ENCODE peak calls at places on chromosomes 12 and 14, in ten cellular contexts. One of them, this sample, is unnamed.

GRCh38 chr14:50013198-50013918 is 103.0 kb downstream of the VCPKMT start:
- DNase-seq in activated T-cell treated with anti-CD3 and anti-CD28 coated beads, Interleukin-2, amount 50 U/mL, for 4 hours: no peak
- DNase-seq in activated CD8-positive, alpha-beta T cell treated with anti-CD3 and anti-CD28 coated beads, Interleukin-2, amount 10 ng/mL, durations not matched to agents 7 days and 5 days: no peak
- DNase-seq in hypothalamus: no peak
- DNase-seq in COR-L47: no peak
- DNase-seq in endothelial cell: no peak
- DNase-seq in AG04450: no peak
- DNase-seq in activated naive CD4-positive, alpha-beta T cell treated with anti-CD3 and anti-CD28 coated beads for 36 hours: peak; percentile 25
- DNase-seq in central memory CD8-positive, alpha-beta T cell: no peak
- DNase-seq in OCI-LY7: peak; percentile 16
- DNase-seq in this sample: no peak

GRCh38 chr12:116887244-116887643 is 6.0 kb upstream of the HRK start:
- DNase-seq in central memory CD8-positive, alpha-beta T cell: no peak
- DNase-seq in OCI-LY7: no peak
- DNase-seq in AG04450: no peak
- DNase-seq in COR-L47: no peak
- DNase-seq in hypothalamus: no peak
- DNase-seq in activated T-cell treated with anti-CD3 and anti-CD28 coated beads, Interleukin-2, amount 50 U/mL, for 4 hours: no peak
- DNase-seq in endothelial cell: no peak
- DNase-seq in activated CD8-positive, alpha-beta T cell treated with anti-CD3 and anti-CD28 coated beads, Interleukin-2, amount 10 ng/mL, durations not matched to agents 7 days and 5 days: no peak
- DNase-seq in activated naive CD4-positive, alpha-beta T cell treated with anti-CD3 and anti-CD28 coated beads for 36 hours: no peak
- DNase-seq in this sample: no peak

GRCh38 chr14:52031781-52032180 is 37.1 kb downstream of the NID2 start:
- DNase-seq in activated naive CD4-positive, alpha-beta T cell treated with anti-CD3 and anti-CD28 coated beads for 36 hours: no peak
- DNase-seq in hypothalamus: no peak
- DNase-seq in activated CD8-positive, alpha-beta T cell treated with anti-CD3 and anti-CD28 coated beads, Interleukin-2, amount 10 ng/mL, durations not matched to agents 7 days and 5 days: no peak
- DNase-seq in central memory CD8-positive, alpha-beta T cell: no peak
- DNase-seq in OCI-LY7: no peak
- DNase-seq in endothelial cell: no peak
- DNase-seq in COR-L47: no peak
- DNase-seq in activated T-cell treated with anti-CD3 and anti-CD28 coated beads, Interleukin-2, amount 50 U/mL, for 4 hours: no peak
- DNase-seq in AG04450: no peak
- DNase-seq in this sample: no peak

GRCh38 chr12:66620026-66620425 is 58.9 kb downstream of the GRIP1 start:
- DNase-seq in hypothalamus: no peak
- DNase-seq in OCI-LY7: no peak
- DNase-seq in central memory CD8-positive, alpha-beta T cell: no peak
- DNase-seq in AG04450: no peak
- DNase-seq in activated naive CD4-positive, alpha-beta T cell treated with anti-CD3 and anti-CD28 coated beads for 36 hours: no peak
- DNase-seq in COR-L47: no peak
- DNase-seq in activated CD8-positive, alpha-beta T cell treated with anti-CD3 and anti-CD28 coated beads, Interleukin-2, amount 10 ng/mL, durations not matched to agents 7 days and 5 days: no peak
- DNase-seq in endothelial cell: no peak
- DNase-seq in activated T-cell treated with anti-CD3 and anti-CD28 coated beads, Interleukin-2, amount 50 U/mL, for 4 hours: no peak
- DNase-seq in this sample: no peak

GRCh38 chr12:6084261-6084968 is 40.1 kb downstream of the VWF start:
- DNase-seq in AG04450: no peak
- DNase-seq in activated CD8-positive, alpha-beta T cell treated with anti-CD3 and anti-CD28 coated beads, Interleukin-2, amount 10 ng/mL, durations not matched to agents 7 days and 5 days: no peak
- DNase-seq in COR-L47: no peak
- DNase-seq in central memory CD8-positive, alpha-beta T cell: no peak
- DNase-seq in OCI-LY7: no peak
- DNase-seq in endothelial cell: no peak
- DNase-seq in hypothalamus: peak; percentile 39
- DNase-seq in activated T-cell treated with anti-CD3 and anti-CD28 coated beads, Interleukin-2, amount 50 U/mL, for 4 hours: no peak
- DNase-seq in activated naive CD4-positive, alpha-beta T cell treated with anti-CD3 and anti-CD28 coated beads for 36 hours: no peak
- DNase-seq in this sample: no peak

GRCh38 chr12:65948320-65949008 is 124.2 kb downstream of the HMGA2 start:
- DNase-seq in central memory CD8-positive, alpha-beta T cell: no peak
- DNase-seq in endothelial cell: no peak
- DNase-seq in activated CD8-positive, alpha-beta T cell treated with anti-CD3 and anti-CD28 coated beads, Interleukin-2, amount 10 ng/mL, durations not matched to agents 7 days and 5 days: no peak
- DNase-seq in COR-L47: no peak
- DNase-seq in AG04450: peak; percentile 84
- DNase-seq in OCI-LY7: no peak
- DNase-seq in hypothalamus: peak; percentile 61
- DNase-seq in activated naive CD4-positive, alpha-beta T cell treated with anti-CD3 and anti-CD28 coated beads for 36 hours: no peak
- DNase-seq in activated T-cell treated with anti-CD3 and anti-CD28 coated beads, Interleukin-2, amount 50 U/mL, for 4 hours: no peak
- DNase-seq in this sample: peak; percentile 63

GRCh38 chr12:94171595-94171930 is 23.2 kb downstream of the PLXNC1 start:
- DNase-seq in central memory CD8-positive, alpha-beta T cell: no peak
- DNase-seq in AG04450: no peak
- DNase-seq in endothelial cell: no peak
- DNase-seq in OCI-LY7: no peak
- DNase-seq in activated naive CD4-positive, alpha-beta T cell treated with anti-CD3 and anti-CD28 coated beads for 36 hours: no peak
- DNase-seq in hypothalamus: no peak
- DNase-seq in activated T-cell treated with anti-CD3 and anti-CD28 coated beads, Interleukin-2, amount 50 U/mL, for 4 hours: no peak
- DNase-seq in activated CD8-positive, alpha-beta T cell treated with anti-CD3 and anti-CD28 coated beads, Interleukin-2, amount 10 ng/mL, durations not matched to agents 7 days and 5 days: no peak
- DNase-seq in COR-L47: no peak
- DNase-seq in this sample: no peak

GRCh38 chr12:57003395-57003794 is 3.0 kb downstream of the ZBTB39 start:
- DNase-seq in OCI-LY7: no peak
- DNase-seq in activated CD8-positive, alpha-beta T cell treated with anti-CD3 and anti-CD28 coated beads, Interleukin-2, amount 10 ng/mL, durations not matched to agents 7 days and 5 days: no peak
- DNase-seq in endothelial cell: no peak
- DNase-seq in hypothalamus: no peak
- DNase-seq in AG04450: no peak
- DNase-seq in COR-L47: no peak
- DNase-seq in activated T-cell treated with anti-CD3 and anti-CD28 coated beads, Interleukin-2, amount 50 U/mL, for 4 hours: no peak
- DNase-seq in central memory CD8-positive, alpha-beta T cell: no peak
- DNase-seq in activated naive CD4-positive, alpha-beta T cell treated with anti-CD3 and anti-CD28 coated beads for 36 hours: no peak
- DNase-seq in this sample: no peak

GRCh38 chr14:59254911-59255545 is 66.6 kb downstream of the DAAM1 start:
- DNase-seq in activated CD8-positive, alpha-beta T cell treated with anti-CD3 and anti-CD28 coated beads, Interleukin-2, amount 10 ng/mL, durations not matched to agents 7 days and 5 days: no peak
- DNase-seq in activated naive CD4-positive, alpha-beta T cell treated with anti-CD3 and anti-CD28 coated beads for 36 hours: no peak
- DNase-seq in hypothalamus: no peak
- DNase-seq in AG04450: no peak
- DNase-seq in COR-L47: no peak
- DNase-seq in activated T-cell treated with anti-CD3 and anti-CD28 coated beads, Interleukin-2, amount 50 U/mL, for 4 hours: no peak
- DNase-seq in endothelial cell: no peak
- DNase-seq in OCI-LY7: no peak
- DNase-seq in central memory CD8-positive, alpha-beta T cell: no peak
- DNase-seq in this sample: no peak

This sample was measured in OCI-M1.